ENCODE peak calls at places on chromosomes 12 and 14, in seven cellular contexts. One of them, this sample, is unnamed.

GRCh38 chr12:89307665-89308253 is 44.5 kb downstream of the DUSP6 start:
- DNase-seq in heart left ventricle: no peak
- DNase-seq in body of pancreas: no peak
- DNase-seq in uterus: no peak
- DNase-seq in Peyer's patch: no peak
- DNase-seq in ovary: no peak
- DNase-seq in esophagus squamous epithelium: no peak
- DNase-seq in this sample: no peak

GRCh38 chr12:22121224-22121623 is 75.2 kb downstream of the CMAS start:
- DNase-seq in heart left ventricle: no peak
- DNase-seq in Peyer's patch: no peak
- DNase-seq in body of pancreas: peak; percentile 19
- DNase-seq in ovary: no peak
- DNase-seq in uterus: no peak
- DNase-seq in esophagus squamous epithelium: no peak
- DNase-seq in this sample: peak; percentile 34

GRCh38 chr12:122336015-122336946 is 70.0 kb upstream of the VPS33A start:
- DNase-seq in body of pancreas: peak; percentile 24
- DNase-seq in esophagus squamous epithelium: no peak
- DNase-seq in Peyer's patch: no peak
- DNase-seq in uterus: no peak
- DNase-seq in heart left ventricle: no peak
- DNase-seq in ovary: no peak
- DNase-seq in this sample: peak; percentile 36

GRCh38 chr14:28769358-28769757 is 2.8 kb downstream of the FOXG1 start:
- DNase-seq in body of pancreas: no peak
- DNase-seq in Peyer's patch: no peak
- DNase-seq in esophagus squamous epithelium: no peak
- DNase-seq in uterus: no peak
- DNase-seq in ovary: no peak
- DNase-seq in heart left ventricle: no peak
- DNase-seq in this sample: no peak

GRCh38 chr14:92492261-92492660 is 21.3 kb upstream of the RIN3 start:
- DNase-seq in ovary: no peak
- DNase-seq in uterus: no peak
- DNase-seq in Peyer's patch: no peak
- DNase-seq in body of pancreas: no peak
- DNase-seq in esophagus squamous epithelium: no peak
- DNase-seq in heart left ventricle: peak; percentile 24
- DNase-seq in this sample: no peak

GRCh38 chr14:39090548-39091111 is 12.4 kb downstream of the SEC23A start:
- DNase-seq in esophagus squamous epithelium: no peak
- DNase-seq in heart left ventricle: no peak
- DNase-seq in uterus: no peak
- DNase-seq in body of pancreas: no peak
- DNase-seq in ovary: no peak
- DNase-seq in Peyer's patch: no peak
- DNase-seq in this sample: peak; percentile 65

GRCh38 chr14:64680013-64680674 is 24.1 kb upstream of the PLEKHG3 start:
- DNase-seq in esophagus squamous epithelium: no peak
- DNase-seq in heart left ventricle: no peak
- DNase-seq in ovary: no peak
- DNase-seq in uterus: peak; percentile 55
- DNase-seq in Peyer's patch: no peak
- DNase-seq in body of pancreas: no peak
- DNase-seq in this sample: no peak

GRCh38 chr12:51631021-51631420 is 40.0 kb downstream of the SCN8A start:
- DNase-seq in uterus: no peak
- DNase-seq in ovary: no peak
- DNase-seq in heart left ventricle: no peak
- DNase-seq in esophagus squamous epithelium: no peak
- DNase-seq in body of pancreas: no peak
- DNase-seq in Peyer's patch: no peak
- DNase-seq in this sample: no peak

GRCh38 chr14:96409701-96410100 is 17.8 kb downstream of the AK7 start:
- DNase-seq in uterus: no peak
- DNase-seq in esophagus squamous epithelium: no peak
- DNase-seq in Peyer's patch: no peak
- DNase-seq in heart left ventricle: no peak
- DNase-seq in ovary: no peak
- DNase-seq in body of pancreas: no peak
- DNase-seq in this sample: no peak

GRCh38 chr14:53265025-53265424 is 111.9 kb upstream of the DDHD1 start:
- DNase-seq in uterus: no peak
- DNase-seq in body of pancreas: no peak
- DNase-seq in esophagus squamous epithelium: no peak
- DNase-seq in Peyer's patch: no peak
- DNase-seq in heart left ventricle: no peak
- DNase-seq in ovary: no peak
- DNase-seq in this sample: no peak

GRCh38 chr12:78183854-78184253 is 353.2 kb downstream of the NAV3 start:
- DNase-seq in Peyer's patch: no peak
- DNase-seq in heart left ventricle: no peak
- DNase-seq in esophagus squamous epithelium: no peak
- DNase-seq in ovary: no peak
- DNase-seq in uterus: no peak
- DNase-seq in body of pancreas: no peak
- DNase-seq in this sample: no peak

GRCh38 chr12:26750531-26751171 is 82.3 kb downstream of the ITPR2 start:
- DNase-seq in ovary: no peak
- DNase-seq in esophagus squamous epithelium: no peak
- DNase-seq in heart left ventricle: no peak
- DNase-seq in Peyer's patch: no peak
- DNase-seq in uterus: no peak
- DNase-seq in body of pancreas: no peak
- DNase-seq in this sample: peak; percentile 44

GRCh38 chr12:69688496-69689427 is 10.3 kb downstream of the BEST3 start:
- DNase-seq in Peyer's patch: no peak
- DNase-seq in esophagus squamous epithelium: no peak
- DNase-seq in body of pancreas: no peak
- DNase-seq in uterus: peak; percentile 22
- DNase-seq in heart left ventricle: peak; percentile 33
- DNase-seq in ovary: peak; percentile 41
- DNase-seq in this sample: peak; percentile 62

GRCh38 chr14:94388896-94389469 is 581 bp upstream of the SERPINA1 start:
- DNase-seq in esophagus squamous epithelium: no peak
- DNase-seq in ovary: no peak
- DNase-seq in Peyer's patch: no peak
- DNase-seq in heart left ventricle: no peak
- DNase-seq in uterus: no peak
- DNase-seq in body of pancreas: no peak
- DNase-seq in this sample: peak; percentile 48

GRCh38 chr14:91153360-91153759 is 39.5 kb downstream of the DGLUCY start:
- DNase-seq in heart left ventricle: no peak
- DNase-seq in Peyer's patch: no peak
- DNase-seq in esophagus squamous epithelium: no peak
- DNase-seq in ovary: no peak
- DNase-seq in uterus: no peak
- DNase-seq in body of pancreas: no peak
- DNase-seq in this sample: no peak

GRCh38 chr14:77014004-77014604 is 14.4 kb downstream of the IRF2BPL start:
- DNase-seq in esophagus squamous epithelium: no peak
- DNase-seq in uterus: peak; percentile 61
- DNase-seq in Peyer's patch: no peak
- DNase-seq in ovary: peak; percentile 87
- DNase-seq in body of pancreas: peak; percentile 78
- DNase-seq in heart left ventricle: peak; percentile 80
- DNase-seq in this sample: no peak

GRCh38 chr12:80794506-80794905 is 77.8 kb downstream of the MYF5 start:
- DNase-seq in ovary: no peak
- DNase-seq in heart left ventricle: no peak
- DNase-seq in uterus: no peak
- DNase-seq in body of pancreas: no peak
- DNase-seq in Peyer's patch: no peak
- DNase-seq in esophagus squamous epithelium: no peak
- DNase-seq in this sample: no peak

GRCh38 chr12:17971850-17972249 is 118.1 kb downstream of the RERGL start:
- DNase-seq in body of pancreas: no peak
- DNase-seq in esophagus squamous epithelium: no peak
- DNase-seq in Peyer's patch: no peak
- DNase-seq in ovary: no peak
- DNase-seq in heart left ventricle: no peak
- DNase-seq in uterus: no peak
- DNase-seq in this sample: no peak

GRCh38 chr12:130571734-130572133 is 144.4 kb downstream of the RIMBP2 start:
- DNase-seq in ovary: no peak
- DNase-seq in heart left ventricle: no peak
- DNase-seq in uterus: no peak
- DNase-seq in body of pancreas: no peak
- DNase-seq in Peyer's patch: no peak
- DNase-seq in esophagus squamous epithelium: no peak
- DNase-seq in this sample: no peak

GRCh38 chr12:89319111-89319510 is 33.2 kb downstream of the DUSP6 start:
- DNase-seq in esophagus squamous epithelium: no peak
- DNase-seq in Peyer's patch: no peak
- DNase-seq in uterus: peak; percentile 21
- DNase-seq in ovary: no peak
- DNase-seq in heart left ventricle: no peak
- DNase-seq in body of pancreas: no peak
- DNase-seq in this sample: peak; percentile 55

GRCh38 chr14:88299865-88300264 is 23.2 kb downstream of the KCNK10 start:
- DNase-seq in body of pancreas: no peak
- DNase-seq in uterus: no peak
- DNase-seq in heart left ventricle: no peak
- DNase-seq in Peyer's patch: no peak
- DNase-seq in ovary: no peak
- DNase-seq in esophagus squamous epithelium: no peak
- DNase-seq in this sample: no peak

GRCh38 chr12:116265361-116266128 is 11.9 kb downstream of the MED13L start:
- DNase-seq in heart left ventricle: no peak
- DNase-seq in body of pancreas: no peak
- DNase-seq in ovary: no peak
- DNase-seq in uterus: no peak
- DNase-seq in esophagus squamous epithelium: no peak
- DNase-seq in Peyer's patch: no peak
- DNase-seq in this sample: no peak
- H3K27ac ChIP-seq in heart left ventricle: no peak overlapping the region
- H3K27ac ChIP-seq in body of pancreas: no peak overlapping the region
- H3K27ac ChIP-seq in ovary: no peak overlapping the region
- H3K27ac ChIP-seq in uterus: no peak overlapping the region
- H3K27ac ChIP-seq in esophagus squamous epithelium: no peak overlapping the region
- H3K27ac ChIP-seq in Peyer's patch: no peak overlapping the region
- H3K27ac ChIP-seq in this sample: no peak overlapping the region

DNA sequence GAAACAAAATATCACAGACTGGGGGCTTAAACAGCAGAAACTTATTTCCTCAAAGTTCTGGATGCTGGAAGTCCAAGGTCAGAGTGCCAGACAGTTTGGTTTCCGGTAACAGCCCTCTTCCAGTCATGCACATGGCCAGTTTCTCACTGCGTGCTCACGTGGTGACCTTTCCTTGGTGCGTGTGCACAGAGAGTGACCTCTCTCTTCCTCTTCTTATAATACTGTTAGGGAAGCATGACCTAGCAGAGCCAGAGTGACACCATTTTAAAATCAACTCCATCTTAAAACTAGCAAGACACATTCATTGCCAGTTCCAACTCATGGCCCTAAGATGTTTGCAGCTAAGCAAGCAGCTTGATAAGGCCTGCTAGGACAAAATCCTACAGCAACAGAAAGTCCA is 221.5 kb upstream of the DAAM1 start:
- DNase-seq in heart left ventricle: no peak
- DNase-seq in esophagus squamous epithelium: no peak
- DNase-seq in body of pancreas: peak; percentile 21
- DNase-seq in uterus: no peak
- DNase-seq in ovary: peak; percentile 40
- DNase-seq in Peyer's patch: no peak
- DNase-seq in this sample: no peak
- H3K36me3 ChIP-seq in heart left ventricle: no peaks in the 10 kb centered on the region
- H3K36me3 ChIP-seq in esophagus squamous epithelium: no peaks in the 10 kb centered on the region
- H3K36me3 ChIP-seq in body of pancreas: no peaks in the 10 kb centered on the region
- H3K36me3 ChIP-seq in uterus: no peaks in the 10 kb centered on the region
- H3K36me3 ChIP-seq in ovary: no peaks in the 10 kb centered on the region
- H3K36me3 ChIP-seq in Peyer's patch: no peaks in the 10 kb centered on the region
- H3K36me3 ChIP-seq in this sample: no peaks in the 10 kb centered on the region

DNA sequence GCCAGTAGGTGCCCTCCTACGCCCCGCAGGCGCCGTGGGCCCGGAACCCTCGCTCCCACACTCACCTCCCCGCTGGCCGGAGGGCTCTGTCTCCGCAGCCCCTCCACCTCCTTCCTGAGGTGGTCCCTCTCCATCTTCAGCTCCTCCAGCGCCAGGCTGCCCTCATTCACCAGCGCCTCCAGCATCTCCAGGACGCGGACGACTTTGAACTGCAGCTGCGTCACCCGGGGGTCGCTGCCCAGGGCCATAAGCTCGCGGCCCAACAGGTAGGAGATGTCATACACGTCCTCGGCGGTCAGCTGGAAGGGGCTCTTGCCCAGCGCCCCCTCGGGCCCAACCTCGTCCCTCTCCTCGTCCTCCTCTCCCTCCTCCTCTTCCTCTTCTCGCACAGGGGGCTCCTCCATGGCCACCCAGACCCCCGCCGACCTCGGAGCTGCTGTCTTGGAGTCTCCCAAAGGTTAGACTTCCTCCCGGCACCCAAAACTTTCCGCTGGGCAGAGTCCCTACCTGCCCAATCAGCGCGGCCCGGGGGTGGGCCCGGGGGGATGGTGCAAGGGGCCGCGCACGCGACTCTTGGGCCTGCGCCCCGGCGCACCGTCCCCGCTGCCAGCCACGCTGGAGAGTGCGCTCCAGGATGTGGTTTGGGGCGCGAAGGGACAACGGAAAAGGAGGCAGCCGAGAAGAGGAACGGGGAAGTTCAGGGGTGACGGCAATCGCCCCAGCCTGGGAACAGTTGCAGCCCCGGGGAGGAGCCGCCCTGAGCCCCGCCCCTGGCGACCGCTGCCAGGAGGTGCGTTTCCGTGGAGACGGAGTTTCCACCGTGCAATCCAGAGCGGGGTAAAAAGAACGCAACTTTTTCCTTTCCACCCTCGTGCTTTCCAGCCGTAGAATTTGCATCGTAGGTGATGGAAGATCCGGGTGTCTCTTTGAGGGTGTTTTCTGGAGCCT is at the start of gene RILPL2:
- DNase-seq in body of pancreas: peak; percentile 85
- DNase-seq in ovary: peak; percentile 91
- DNase-seq in uterus: peak; percentile 91
- DNase-seq in esophagus squamous epithelium: peak; percentile 53
- DNase-seq in heart left ventricle: peak; percentile 90
- DNase-seq in Peyer's patch: peak; percentile 95
- DNase-seq in this sample: peak; percentile 95
- TF ChIP-seq POLR2A in body of pancreas: no peak
- TF ChIP-seq POLR2A in ovary: peak; percentile 35
- TF ChIP-seq POLR2A in uterus: peak; percentile 61
- TF ChIP-seq POLR2A in esophagus squamous epithelium: peak; percentile 66
- TF ChIP-seq POLR2A in heart left ventricle: no peak
- TF ChIP-seq POLR2A in Peyer's patch: no peak
- TF ChIP-seq POLR2A in this sample: peak; percentile 68

DNA sequence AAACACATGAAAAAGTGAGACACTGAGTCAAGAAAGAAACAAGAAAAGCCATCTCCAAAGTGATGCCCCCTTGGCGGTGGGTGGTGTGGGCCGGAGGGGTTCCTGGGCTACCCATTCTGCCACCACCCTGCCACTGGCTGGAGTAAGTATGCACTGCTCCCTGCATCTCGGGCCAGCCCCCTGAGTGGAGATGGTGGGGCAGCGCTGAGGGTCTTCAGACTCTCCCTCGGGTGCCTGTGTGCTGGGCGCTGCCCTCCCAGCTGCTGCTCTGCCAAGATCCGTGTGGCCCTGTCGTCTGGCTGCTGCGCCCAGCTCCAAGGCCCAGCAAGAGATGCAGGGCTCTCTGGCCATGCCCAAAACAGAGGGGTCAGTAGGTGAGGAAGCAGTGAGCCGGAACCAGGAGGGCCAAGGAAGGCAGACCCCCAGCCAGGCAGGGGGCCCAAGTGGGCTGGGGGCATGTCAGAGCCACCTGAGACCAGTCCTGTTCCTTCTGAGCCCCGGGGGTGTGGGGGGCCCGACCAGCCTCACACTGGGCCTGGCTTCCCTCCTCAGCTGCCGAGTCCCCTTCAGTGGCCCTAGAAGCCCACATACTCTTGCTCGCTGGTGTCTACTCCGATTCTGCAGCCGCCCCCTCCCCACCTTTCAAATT is 5.2 kb downstream of the GPR132 start:
- DNase-seq in Peyer's patch: no peak
- DNase-seq in body of pancreas: no peak
- DNase-seq in ovary: no peak
- DNase-seq in esophagus squamous epithelium: no peak
- DNase-seq in heart left ventricle: no peak
- DNase-seq in uterus: no peak
- DNase-seq in this sample: no peak
- H3K27ac ChIP-seq in Peyer's patch: peak overlapping the region; percentile 49
- H3K27ac ChIP-seq in body of pancreas: no peak overlapping the region
- H3K27ac ChIP-seq in ovary: no peak overlapping the region
- H3K27ac ChIP-seq in esophagus squamous epithelium: no peak overlapping the region
- H3K27ac ChIP-seq in heart left ventricle: peak overlapping the region; percentile 79
- H3K27ac ChIP-seq in uterus: no peak overlapping the region
- H3K27ac ChIP-seq in this sample: no peak overlapping the region